ENCODE peak calls at places on chromosomes 1 and 21, in six cellular contexts. G is endothelial cell of umbilical vein, I is osteocyte, V is cardiac muscle cell, Y is nephron progenitor cell, O is gastrocnemius medialis. N is an unnamed sample.

GRCh38 chr1:71521655-71522264 is 440.9 kb upstream of the ZRANB2 start:
- DNase-seq in Y (peak), I (no peak), O (no peak), V (peak), G (peak), N (no peak)

GRCh38 chr1:48019714-48020315 is 22.6 kb upstream of the TRABD2B start:
- DNase-seq in V (peak), O (peak), Y (peak), I (no peak), G (no peak), N (peak)

GRCh38 chr1:70043806-70044205 is 161.6 kb downstream of the LRRC40 start:
- DNase-seq in G (peak), O (no peak), V (peak), I (no peak), Y (no peak), N (no peak)

GRCh38 chr1:70945266-70945665 is 102.3 kb downstream of the PTGER3 start:
- DNase-seq in G (no peak), V (no peak), I (no peak), Y (no peak), O (no peak), N (no peak)

GRCh38 chr1:8602471-8603219 is 214.8 kb downstream of the RERE start:
- DNase-seq in I (no peak), G (no peak), O (no peak), Y (no peak), V (no peak), N (no peak)

GRCh38 chr1:205519541-205520131 is 15.2 kb downstream of the CDK18 start:
- DNase-seq in Y (peak), O (no peak), G (no peak), I (no peak), V (no peak), N (no peak)

GRCh38 chr21:27363719-27364479 is 397.0 kb upstream of the ADAMTS5 start:
- DNase-seq in Y (no peak), G (no peak), O (no peak), V (no peak), I (no peak), N (no peak)

GRCh38 chr1:209645574-209646452 is 6.4 kb downstream of the LAMB3 start:
- DNase-seq in V (peak), Y (no peak), I (no peak), O (no peak), G (no peak), N (no peak)

GRCh38 chr21:14116080-14116481 is 94.7 kb downstream of the LIPI start:
- DNase-seq in I (no peak), O (no peak), Y (no peak), V (no peak), G (no peak), N (no peak)

GRCh38 chr1:184156521-184157395 is 105.2 kb downstream of the TSEN15 start:
- DNase-seq in O (no peak), G (no peak), V (no peak), I (no peak), Y (no peak), N (no peak)

GRCh38 chr1:79792212-79792575 is 785.7 kb upstream of the ADGRL4 start:
- DNase-seq in I (no peak), G (no peak), V (peak), O (no peak), Y (no peak), N (no peak)

GRCh38 chr1:229124471-229125198 is 146.3 kb upstream of the RAB4A start:
- DNase-seq in V (no peak), G (no peak), O (no peak), I (no peak), Y (no peak), N (no peak)

GRCh38 chr1:59453297-59453970 is 156.5 kb downstream of the FGGY start:
- DNase-seq in O (no peak), V (no peak), G (no peak), Y (no peak), I (no peak), N (no peak)

GRCh38 chr1:64490204-64490818 is 20.4 kb downstream of the CACHD1 start:
- DNase-seq in V (no peak), O (no peak), Y (no peak), G (no peak), I (no peak), N (no peak)

GRCh38 chr1:189606047-189606446 is 871.6 kb downstream of the BRINP3 start:
- DNase-seq in V (no peak), Y (no peak), I (no peak), G (no peak), O (no peak), N (no peak)

GRCh38 chr1:189609206-189609605 is 868.5 kb downstream of the BRINP3 start:
- DNase-seq in Y (no peak), G (no peak), I (no peak), O (no peak), V (no peak), N (no peak)

GRCh38 chr1:189606795-189607476 is 870.7 kb downstream of the BRINP3 start:
- DNase-seq in Y (no peak), O (no peak), I (no peak), V (peak), G (no peak), N (no peak)

GRCh38 chr1:189605236-189605635 is 872.4 kb downstream of the BRINP3 start:
- DNase-seq in G (no peak), I (no peak), Y (no peak), O (no peak), V (no peak), N (no peak)

DNA sequence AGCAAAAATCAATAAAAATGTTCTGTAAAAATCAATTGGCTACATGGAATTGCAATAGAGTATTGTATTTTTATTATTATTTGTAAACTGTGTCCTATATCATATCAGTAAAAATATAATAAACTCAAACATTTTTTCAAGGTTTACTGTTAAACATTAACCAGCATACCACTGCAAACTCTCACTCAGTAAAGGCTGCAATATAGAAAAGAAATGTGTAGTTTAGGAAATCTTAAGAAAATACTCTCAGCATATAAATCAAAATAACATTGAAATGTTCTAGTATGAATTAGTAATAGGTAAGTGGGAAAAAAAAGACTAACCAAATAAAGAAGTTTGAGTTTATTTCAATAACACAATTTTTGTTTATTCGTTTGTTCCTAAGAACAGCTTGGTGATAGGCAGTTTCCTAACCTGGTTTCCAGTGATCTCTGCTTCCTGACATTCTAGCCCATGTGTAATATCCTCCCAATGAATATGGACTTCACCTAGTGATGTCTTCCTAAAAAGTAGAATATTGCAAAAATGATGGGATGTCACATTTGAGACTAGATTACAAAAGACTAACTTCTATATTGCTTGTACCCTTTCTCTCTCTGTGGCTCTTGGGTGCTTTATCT is 870.1 kb downstream of the BRINP3 start:
- DNase-seq in Y (no peak), I (no peak), O (no peak), V (no peak), G (no peak), N (no peak)
- TF ChIP-seq CTCF in Y (no peak), I (no peak), O (no peak), V (no peak), G (no peak), N (no peak)

GRCh38 chr1:224594360-224594759 is 21.8 kb upstream of the CNIH3 start:
- DNase-seq in I (peak), V (no peak), O (no peak), G (no peak), Y (no peak), N (peak)
- TF ChIP-seq CTCF in I (no peak), V (no peak), O (no peak), G (no peak), Y (no peak), N (no peak)

DNA sequence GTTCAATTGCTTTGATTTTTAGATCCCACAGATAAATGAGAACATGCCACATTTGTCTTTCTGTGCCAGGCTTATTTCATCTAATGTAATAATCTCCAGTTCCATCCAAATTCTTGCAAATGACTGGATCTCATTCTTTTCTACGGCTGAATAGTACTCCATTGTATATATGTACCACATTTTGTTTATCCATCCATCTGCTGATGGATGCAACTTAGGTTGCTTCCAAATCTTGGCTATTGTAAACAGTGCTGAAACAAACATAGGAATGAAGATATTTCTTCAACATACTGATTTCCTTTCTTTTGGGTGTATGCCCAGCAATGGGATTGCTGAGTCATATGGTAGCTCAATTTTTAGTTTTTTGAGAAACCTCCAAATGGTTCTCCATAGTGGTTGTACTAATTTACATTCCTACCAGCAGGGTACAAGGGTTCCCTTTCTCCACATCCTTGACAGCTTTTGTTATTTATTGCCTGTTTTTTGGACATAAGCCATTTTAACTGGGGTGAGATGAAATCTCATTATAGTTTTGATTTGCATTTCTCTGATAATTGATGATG is 344.4 kb downstream of the KCTD3 start:
- DNase-seq in I (no peak), Y (no peak), G (no peak), O (no peak), V (peak), N (no peak)
- TF ChIP-seq CTCF in I (no peak), Y (no peak), G (no peak), O (no peak), V (no peak), N (no peak)

GRCh38 chr1:34896612-34897011 is 32.8 kb downstream of the DLGAP3 start:
- DNase-seq in V (no peak), O (no peak), Y (no peak), I (no peak), G (no peak), N (no peak)
- TF ChIP-seq CTCF in V (no peak), O (no peak), Y (no peak), I (peak), G (no peak), N (no peak)

GRCh38 chr1:2443285-2444137 is 31.1 kb upstream of the PEX10 start:
- DNase-seq in I (no peak), V (peak), O (no peak), G (no peak), Y (peak), N (no peak)
- TF ChIP-seq CTCF in I (peak), V (no peak), O (no peak), G (peak), Y (no peak), N (no peak)

GRCh38 chr1:236515443-236515958 is 8.3 kb upstream of the LGALS8 start:
- DNase-seq in G (peak), O (no peak), Y (no peak), I (no peak), V (peak), N (no peak)
- TF ChIP-seq CTCF in G (no peak), O (no peak), Y (no peak), I (no peak), V (no peak), N (no peak)

DNA sequence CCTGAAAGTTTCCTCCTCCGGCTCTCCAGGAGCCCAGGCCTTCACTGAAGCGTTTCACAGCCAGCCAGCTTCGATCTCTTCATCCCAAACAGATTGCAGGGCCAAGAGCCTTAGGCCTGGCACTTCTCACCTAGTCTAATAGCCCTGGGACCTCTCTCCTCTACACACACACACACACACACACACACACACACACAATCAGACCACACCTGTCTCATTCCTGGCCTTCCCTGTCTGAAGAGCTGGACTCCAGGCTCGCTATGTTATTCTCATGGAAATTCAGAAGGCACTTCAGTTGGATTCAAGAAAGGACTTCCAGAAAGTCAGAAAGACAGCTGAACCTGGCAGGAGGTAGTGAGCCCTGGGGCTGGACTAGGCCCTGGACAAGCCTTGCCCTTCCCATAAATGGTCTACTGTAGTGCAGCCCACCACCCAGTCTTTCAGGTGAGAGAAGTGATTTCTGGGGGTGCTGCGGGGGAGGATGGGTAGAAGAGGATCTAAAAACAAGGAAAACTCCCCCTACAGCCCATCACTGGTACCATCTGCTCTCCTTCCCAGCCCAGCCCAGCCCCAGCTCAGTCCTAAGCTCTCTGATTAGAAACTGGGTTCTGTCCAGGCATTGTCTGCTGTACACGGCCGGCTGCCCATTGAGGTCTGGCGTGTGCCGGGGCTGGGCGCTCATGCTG is 2.7 kb downstream of the KIF21B start:
- DNase-seq in O (no peak), G (no peak), V (peak), Y (peak), I (no peak), N (no peak)
- TF ChIP-seq CTCF in O (no peak), G (peak), V (peak), Y (peak), I (peak), N (no peak)

DNA sequence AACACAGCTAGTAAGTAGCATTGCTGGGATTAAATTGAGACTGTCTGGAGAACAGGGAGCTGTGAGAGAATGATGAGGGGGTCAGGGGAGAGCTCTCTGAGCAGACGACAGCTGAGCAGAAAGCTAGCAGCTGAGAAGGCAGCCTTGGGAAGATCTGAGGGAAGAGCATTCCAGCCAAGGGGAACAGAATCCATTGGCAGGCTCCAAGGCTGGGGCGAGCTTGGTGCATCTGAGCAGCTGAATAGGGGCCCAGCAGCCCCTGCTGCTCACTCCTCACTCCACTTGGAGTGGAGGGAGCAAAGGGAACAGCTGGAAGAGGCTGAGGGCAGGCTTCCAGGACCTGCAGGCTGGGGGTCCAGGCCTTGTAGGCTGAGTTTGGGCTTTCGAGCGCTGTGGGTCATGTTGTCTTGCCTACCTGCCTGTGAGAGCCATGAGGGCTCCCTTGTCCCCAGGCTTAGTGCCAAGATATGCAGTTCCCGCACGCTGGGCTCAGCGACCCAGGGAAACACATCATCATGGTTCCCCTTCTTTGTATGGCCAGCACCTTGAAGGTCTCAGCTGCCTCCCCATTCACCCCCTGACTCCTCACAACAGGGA is 10.5 kb downstream of the ACOT11 start:
- DNase-seq in G (no peak), V (no peak), Y (no peak), I (no peak), O (no peak), N (peak)
- TF ChIP-seq CTCF in G (no peak), V (no peak), Y (no peak), I (no peak), O (no peak), N (no peak)

GRCh38 chr21:46092026-46092764 is 5.7 kb upstream of the COL6A2 start:
- DNase-seq in V (peak), Y (no peak), I (peak), O (peak), G (no peak), N (peak)

GRCh38 chr21:46094401-46095105 is 3.4 kb upstream of the COL6A2 start:
- DNase-seq in G (no peak), O (no peak), I (peak), Y (no peak), V (no peak), N (no peak)

GRCh38 chr21:46091631-46092025 is 6.3 kb upstream of the COL6A2 start:
- DNase-seq in G (no peak), V (no peak), O (no peak), I (peak), Y (no peak), N (no peak)

GRCh38 chr21:46093668-46094400 is 4.1 kb upstream of the COL6A2 start:
- DNase-seq in V (no peak), G (no peak), I (peak), Y (no peak), O (no peak), N (peak)

DNA sequence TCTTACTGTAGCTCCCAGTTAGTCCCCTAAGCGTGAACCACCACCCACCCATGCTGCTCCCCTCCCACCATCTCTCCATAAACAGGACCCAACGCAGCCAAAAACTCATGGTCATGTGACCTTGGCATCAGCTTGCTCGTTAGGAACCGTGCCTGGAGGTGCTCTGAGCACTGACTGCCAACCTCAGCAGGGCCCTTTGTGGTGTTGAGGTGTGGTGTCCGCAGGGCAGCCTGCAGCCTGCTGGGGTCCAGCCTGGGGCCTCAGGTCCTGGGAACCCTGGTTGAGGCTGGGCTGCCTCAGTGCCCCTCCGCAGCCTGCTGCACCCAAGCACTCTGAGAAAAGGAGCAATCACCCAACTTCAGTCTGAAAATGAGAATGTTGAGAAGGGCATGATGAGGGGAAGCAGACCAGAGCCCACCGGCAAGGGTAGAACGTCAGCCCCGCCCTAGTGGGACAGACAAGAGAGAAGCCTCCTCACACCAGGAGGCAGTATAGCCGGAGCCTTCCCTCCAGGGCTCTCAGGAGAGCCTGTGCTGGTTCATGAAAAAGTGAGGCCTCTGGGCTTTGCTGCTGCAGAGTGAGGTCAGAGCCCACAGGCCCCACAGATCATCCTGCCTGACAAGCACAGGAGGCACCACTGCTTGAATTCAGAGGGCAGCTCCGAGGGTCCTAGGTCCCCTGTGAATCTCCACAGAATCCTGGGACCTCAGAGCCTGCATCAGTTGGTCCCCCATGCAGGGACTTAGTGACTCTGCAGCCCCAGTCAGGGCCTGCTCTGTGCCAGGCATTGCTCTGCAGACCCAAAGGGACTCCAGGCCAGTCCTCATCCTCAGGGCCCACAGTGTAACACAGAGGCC is 4.9 kb upstream of the COL6A2 start:
- DNase-seq in Y (no peak), I (peak), O (no peak), V (no peak), G (no peak), N (no peak)
- TF ChIP-seq CTCF in Y (no peak), I (no peak), O (no peak), V (no peak), G (no peak), N (no peak)

GRCh38 chr1:34887593-34887992 is 28.0 kb upstream of the SMIM12 start:
- DNase-seq in Y (no peak), V (no peak), O (no peak), G (no peak), I (no peak), N (no peak)

GRCh38 chr1:34885405-34886247 is 26.1 kb upstream of the SMIM12 start:
- DNase-seq in V (peak), Y (peak), G (peak), O (no peak), I (no peak), N (no peak)

GRCh38 chr1:34884536-34884935 is 25.0 kb upstream of the SMIM12 start:
- DNase-seq in I (no peak), O (no peak), Y (no peak), G (no peak), V (no peak), N (no peak)

GRCh38 chr1:34889705-34890104 is 30.2 kb upstream of the SMIM12 start:
- DNase-seq in Y (no peak), I (no peak), V (peak), G (no peak), O (no peak), N (no peak)

GRCh38 chr1:34884961-34885360 is 25.4 kb upstream of the SMIM12 start:
- DNase-seq in Y (no peak), O (no peak), V (no peak), I (no peak), G (no peak), N (no peak)
- TF ChIP-seq CTCF in Y (no peak), O (no peak), V (no peak), I (no peak), G (no peak), N (no peak)

N was measured in lower leg skin.